ENCODE peak calls at places on chromosomes 13 and 19, in four cellular contexts. One of them, this sample, is unnamed.

GRCh38 chr13:108214511-108215383 is 589 bp downstream of the LIG4 start:
- DNase-seq in omental fat pad: no peak
- DNase-seq in Calu3: no peak
- DNase-seq in Peyer's patch: peak
- DNase-seq in this sample: no peak

GRCh38 chr19:51726049-51726448 is 2.3 kb upstream of the HAS1 start:
- DNase-seq in omental fat pad: peak
- DNase-seq in Calu3: no peak
- DNase-seq in Peyer's patch: peak
- DNase-seq in this sample: peak

GRCh38 chr19:32453736-32454135 is 48.2 kb downstream of the DPY19L3 start:
- DNase-seq in omental fat pad: no peak
- DNase-seq in Calu3: no peak
- DNase-seq in Peyer's patch: no peak
- DNase-seq in this sample: no peak

GRCh38 chr19:55112781-55113569 is 4.5 kb downstream of the PPP1R12C start:
- DNase-seq in omental fat pad: no peak
- DNase-seq in Calu3: no peak
- DNase-seq in Peyer's patch: no peak
- DNase-seq in this sample: no peak

GRCh38 chr13:35826626-35827254 is 304.4 kb downstream of the DCLK1 start:
- DNase-seq in omental fat pad: no peak
- DNase-seq in Calu3: peak
- DNase-seq in Peyer's patch: no peak
- DNase-seq in this sample: no peak

GRCh38 chr19:35122687-35123551 is 7.3 kb downstream of the FXYD3 start:
- DNase-seq in omental fat pad: no peak
- DNase-seq in Calu3: no peak
- DNase-seq in Peyer's patch: no peak
- DNase-seq in this sample: no peak

GRCh38 chr19:15323496-15324235 is 8.7 kb downstream of the BRD4 start:
- DNase-seq in omental fat pad: no peak
- DNase-seq in Calu3: peak
- DNase-seq in Peyer's patch: no peak
- DNase-seq in this sample: no peak

GRCh38 chr13:34942732-34943674 is 933 bp downstream of the NBEA start:
- DNase-seq in omental fat pad: no peak
- DNase-seq in Calu3: peak
- DNase-seq in Peyer's patch: peak
- DNase-seq in this sample: no peak

GRCh38 chr13:27171830-27172494 is 351 bp upstream of the USP12 start:
- DNase-seq in omental fat pad: peak
- DNase-seq in Calu3: peak
- DNase-seq in Peyer's patch: peak
- DNase-seq in this sample: peak

GRCh38 chr13:113654591-113655357 is 3.2 kb downstream of the ATP4B start:
- DNase-seq in omental fat pad: no peak
- DNase-seq in Calu3: no peak
- DNase-seq in Peyer's patch: peak
- DNase-seq in this sample: peak

DNA sequence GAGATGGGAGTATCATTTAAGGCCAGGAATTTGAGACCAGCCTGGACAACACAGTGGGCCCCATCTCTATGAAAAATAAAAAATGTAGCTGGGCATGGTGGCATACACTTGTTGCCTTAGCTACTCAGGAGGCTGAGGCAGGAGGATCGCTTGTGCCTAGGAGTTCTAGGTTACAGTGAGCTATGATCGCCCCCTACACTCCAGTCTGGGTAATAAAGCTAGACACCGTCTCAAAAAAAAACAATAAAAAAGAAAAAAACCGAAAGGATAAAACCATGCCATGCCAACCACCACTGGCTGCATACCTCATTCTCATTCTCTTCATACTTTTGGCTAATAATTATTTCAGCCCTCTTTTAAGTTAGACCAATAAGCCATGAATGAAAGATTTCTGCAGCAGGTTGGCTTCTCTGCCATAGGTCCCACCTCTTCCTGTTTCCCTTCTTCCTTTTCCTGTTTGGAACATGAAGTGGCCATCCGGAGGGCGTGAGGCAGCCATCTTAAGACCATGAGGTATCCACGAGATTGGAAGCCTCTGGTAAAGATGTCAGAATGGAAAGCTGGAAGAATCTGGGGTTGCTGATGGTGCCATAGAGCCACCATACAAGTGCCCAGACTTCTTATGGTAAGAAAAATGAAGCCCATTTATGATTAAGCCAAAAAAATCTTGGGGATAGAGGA is 171.3 kb downstream of the CACNA1A start:
- DNase-seq in omental fat pad: no peak
- DNase-seq in Calu3: no peak
- DNase-seq in Peyer's patch: no peak
- DNase-seq in this sample: no peak
- TF ChIP-seq CTCF in omental fat pad: no peak
- TF ChIP-seq CTCF in Calu3: no peak
- TF ChIP-seq CTCF in Peyer's patch: no peak
- TF ChIP-seq CTCF in this sample: no peak

DNA sequence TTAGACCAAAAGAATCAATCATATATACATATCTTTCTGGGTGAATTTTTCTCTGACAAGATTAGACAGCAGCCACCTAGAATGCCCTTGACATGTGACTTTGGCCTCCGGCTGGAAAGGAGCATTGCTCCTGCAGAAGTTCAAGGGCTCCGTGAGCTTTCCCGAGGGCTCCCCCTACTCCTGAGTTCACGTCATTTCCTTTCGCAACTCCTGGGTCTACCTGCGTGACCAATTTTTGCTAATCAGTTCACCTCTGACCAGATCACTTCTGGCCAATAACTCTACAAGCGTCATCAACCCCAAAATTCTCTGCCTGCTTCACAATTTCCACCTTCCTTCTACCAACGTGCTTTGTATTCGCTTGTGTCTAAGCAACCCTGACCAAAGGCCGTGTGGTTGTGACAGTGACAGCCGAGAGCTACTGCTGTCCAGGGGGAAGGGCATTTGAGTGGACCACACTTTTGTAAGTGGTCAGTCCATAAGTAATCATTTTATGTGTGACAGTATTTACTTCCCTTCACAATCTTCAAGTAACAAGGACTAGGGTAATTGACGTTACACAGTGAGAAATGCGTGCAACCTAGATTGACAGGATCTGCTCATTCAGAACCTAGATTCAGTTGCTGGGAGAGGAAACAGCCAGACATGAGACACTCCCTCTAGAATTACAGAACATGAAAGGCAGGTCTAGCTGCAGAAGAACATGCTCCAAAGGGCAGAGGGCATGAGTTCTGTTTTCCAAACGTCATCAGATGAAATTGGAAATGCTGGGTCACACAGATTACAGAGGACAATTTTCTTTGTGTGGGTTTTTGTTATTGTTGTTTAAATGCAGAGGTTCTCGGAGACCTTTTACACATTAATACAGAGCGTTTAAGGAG is 145.9 kb upstream of the SPACA7 start:
- DNase-seq in omental fat pad: no peak
- DNase-seq in Calu3: no peak
- DNase-seq in Peyer's patch: peak
- DNase-seq in this sample: no peak
- TF ChIP-seq CTCF in omental fat pad: no peak
- TF ChIP-seq CTCF in Calu3: no peak
- TF ChIP-seq CTCF in Peyer's patch: no peak
- TF ChIP-seq CTCF in this sample: no peak

GRCh38 chr19:11447347-11448262 is 12.2 kb downstream of the PRKCSH start:
- DNase-seq in omental fat pad: no peak
- DNase-seq in Calu3: no peak
- DNase-seq in Peyer's patch: no peak
- DNase-seq in this sample: no peak
- TF ChIP-seq CTCF in omental fat pad: no peak
- TF ChIP-seq CTCF in Calu3: no peak
- TF ChIP-seq CTCF in Peyer's patch: no peak
- TF ChIP-seq CTCF in this sample: no peak

GRCh38 chr19:40444181-40445005 is at the start of gene SERTAD3:
- DNase-seq in omental fat pad: peak
- DNase-seq in Calu3: peak
- DNase-seq in Peyer's patch: peak
- DNase-seq in this sample: peak
- TF ChIP-seq CTCF in omental fat pad: no peak
- TF ChIP-seq CTCF in Calu3: no peak
- TF ChIP-seq CTCF in Peyer's patch: peak
- TF ChIP-seq CTCF in this sample: peak

This sample was measured in mesothelial cell of epicardium.